ENCODE peak calls at places on chromosome 16, in four cellular contexts. C is erythroblast, J is cerebellar nuclear complex, P is KG1. L is an unnamed sample.

GRCh38 chr16:65725156-65725845 is 603.4 kb upstream of the CDH11 start:
- DNase-seq in P (no peak), C (no peak), J (no peak), L (no peak)

GRCh38 chr16:77076839-77077238 is 114.2 kb upstream of the MON1B start:
- DNase-seq in C (no peak), J (no peak), P (no peak), L (no peak)

GRCh38 chr16:27790546-27791403 is 240.8 kb downstream of the KATNIP start:
- DNase-seq in C (no peak), J (no peak), P (no peak), L (no peak)

GRCh38 chr16:81931927-81932326 is 79.3 kb downstream of the SDR42E1 start:
- DNase-seq in P (no peak), C (no peak), J (no peak), L (no peak)

GRCh38 chr16:73046484-73047214 is 1.3 kb downstream of the ZFHX3 start:
- DNase-seq in C (no peak), P (no peak), J (no peak), L (no peak)

GRCh38 chr16:53507464-53508180 is 4.6 kb upstream of the AKTIP start:
- DNase-seq in P (no peak), J (no peak), C (peak; percentile 14), L (no peak)

GRCh38 chr16:19907161-19907992 is 22.7 kb upstream of the GPRC5B start:
- DNase-seq in P (peak; percentile 70), C (peak; percentile 71), J (no peak), L (peak; percentile 52)

GRCh38 chr16:87390641-87391323 is 1.4 kb upstream of the MAP1LC3B start:
- DNase-seq in J (no peak), C (no peak), P (no peak), L (no peak)

GRCh38 chr16:84600343-84601229 is 17.3 kb downstream of the COTL1 start:
- DNase-seq in P (peak; percentile 28), J (no peak), C (peak; percentile 50), L (peak; percentile 68)

GRCh38 chr16:67238806-67239470 is 8.3 kb downstream of the FHOD1 start:
- DNase-seq in J (no peak), C (no peak), P (no peak), L (no peak)

GRCh38 chr16:83344014-83344413 is 463.8 kb upstream of the HSBP1 start:
- DNase-seq in P (no peak), C (no peak), J (no peak), L (no peak)

GRCh38 chr16:67177743-67178699 is 5.7 kb downstream of the MATCAP1 start:
- DNase-seq in J (no peak), C (peak; percentile 43), P (no peak), L (peak; percentile 37)

GRCh38 chr16:72740346-72740745 is 307.6 kb downstream of the ZFHX3 start:
- DNase-seq in P (no peak), J (no peak), C (no peak), L (no peak)

GRCh38 chr16:28012031-28012445 is 51.5 kb downstream of the GSG1L start:
- DNase-seq in J (no peak), P (no peak), C (no peak), L (peak; percentile 4)

GRCh38 chr16:1980026-1980769 is 1.1 kb downstream of the NOXO1 start:
- DNase-seq in P (no peak), J (no peak), C (no peak), L (no peak)

GRCh38 chr16:47258874-47259461 is 115.2 kb upstream of the NETO2 start:
- DNase-seq in C (peak; percentile 60), J (no peak), P (no peak), L (peak; percentile 98)

GRCh38 chr16:49576941-49577340 is 203.3 kb downstream of the C16orf78 start:
- DNase-seq in C (no peak), P (no peak), J (no peak), L (no peak)

GRCh38 chr16:56645311-56645710 is 6.4 kb upstream of the MT1B start:
- DNase-seq in P (no peak), C (no peak), J (no peak), L (no peak)

GRCh38 chr16:55294947-55295346 is 29.1 kb upstream of the IRX6 start:
- DNase-seq in P (no peak), C (no peak), J (no peak), L (no peak)

GRCh38 chr16:51034481-51035109 is 116.5 kb downstream of the SALL1 start:
- DNase-seq in C (no peak), J (no peak), P (no peak), L (no peak)

GRCh38 chr16:2084688-2085625 is 37.2 kb downstream of the TSC2 start:
- DNase-seq in C (no peak), P (no peak), J (no peak), L (no peak)

GRCh38 chr16:50670476-50670875 is 10.6 kb downstream of the SNX20 start:
- DNase-seq in J (no peak), P (no peak), C (no peak), L (no peak)

GRCh38 chr16:72793716-72794115 is 254.2 kb downstream of the ZFHX3 start:
- DNase-seq in P (no peak), J (no peak), C (no peak), L (no peak)

GRCh38 chr16:55249936-55250335 is 74.1 kb upstream of the IRX6 start:
- DNase-seq in C (no peak), P (no peak), J (no peak), L (no peak)

GRCh38 chr16:19898924-19899604 is 14.4 kb upstream of the GPRC5B start:
- DNase-seq in P (peak; percentile 32), C (peak; percentile 59), J (no peak), L (peak; percentile 26)